ENCODE peak calls at places on chromosome 20, in six cellular contexts. O, N, P, Y, B and A are unnamed samples.

GRCh38 chr20:8876381-8876780 is 192.5 kb upstream of the PLCB4 start:
- DNase-seq in O (no peak), N (no peak), P (no peak), Y (no peak), B (no peak), A (no peak)

GRCh38 chr20:48195121-48195870 is 410.0 kb upstream of the SULF2 start:
- DNase-seq in O (no peak), N (no peak), P (no peak), Y (no peak), B (no peak), A (no peak)

GRCh38 chr20:51129201-51129671 is 106.3 kb upstream of the KCNG1 start:
- DNase-seq in O (no peak), N (no peak), P (no peak), Y (no peak), B (no peak), A (no peak)

GRCh38 chr20:18742841-18743240 is 70.7 kb upstream of the SCP2D1 start:
- DNase-seq in O (no peak), N (no peak), P (no peak), Y (no peak), B (no peak), A (no peak)

GRCh38 chr20:24834310-24834709 is 114.8 kb upstream of the CST7 start:
- DNase-seq in O (no peak), N (no peak), P (no peak), Y (no peak), B (no peak), A (no peak)

GRCh38 chr20:53918949-53919361 is 151.4 kb downstream of the BCAS1 start:
- DNase-seq in O (no peak), N (no peak), P (no peak), Y (no peak), B (peak), A (no peak)

GRCh38 chr20:23143986-23144695 is 58.0 kb upstream of the CD93 start:
- DNase-seq in O (no peak), N (no peak), P (no peak), Y (peak), B (no peak), A (no peak)

GRCh38 chr20:9200196-9200595 is 131.3 kb downstream of the PLCB4 start:
- DNase-seq in O (no peak), N (no peak), P (peak), Y (no peak), B (no peak), A (no peak)

GRCh38 chr20:32382102-32382950 is 24.2 kb downstream of the ASXL1 start:
- DNase-seq in O (no peak), N (no peak), P (no peak), Y (no peak), B (no peak), A (no peak)

GRCh38 chr20:25079171-25079570 is 2.8 kb downstream of the VSX1 start:
- DNase-seq in O (no peak), N (no peak), P (no peak), Y (peak), B (no peak), A (no peak)

GRCh38 chr20:58584051-58584824 is 66.8 kb upstream of the STX16 start:
- DNase-seq in O (no peak), N (no peak), P (no peak), Y (no peak), B (no peak), A (no peak)

GRCh38 chr20:45969712-45970634 is 2.0 kb downstream of the ZNF335 start:
- DNase-seq in O (no peak), N (no peak), P (peak), Y (no peak), B (no peak), A (peak)

GRCh38 chr20:19888269-19888669 is 128.9 kb upstream of the NAA20 start:
- DNase-seq in O (no peak), N (no peak), P (no peak), Y (no peak), B (no peak), A (no peak)

GRCh38 chr20:8116067-8116811 is 15.8 kb upstream of the PLCB1 start:
- DNase-seq in O (no peak), N (no peak), P (peak), Y (no peak), B (no peak), A (no peak)

GRCh38 chr20:57648878-57649616 is 28.8 kb upstream of the ZBP1 start:
- DNase-seq in O (no peak), N (no peak), P (no peak), Y (peak), B (no peak), A (peak)

GRCh38 chr20:4195499-4195898 is 180.1 kb upstream of the RNF24 start:
- DNase-seq in O (no peak), N (no peak), P (no peak), Y (no peak), B (peak), A (no peak)

GRCh38 chr20:51272392-51272791 is 249.5 kb upstream of the KCNG1 start:
- DNase-seq in O (peak), N (no peak), P (peak), Y (no peak), B (no peak), A (no peak)

GRCh38 chr20:48384147-48384818 is 443.5 kb downstream of the PREX1 start:
- DNase-seq in O (no peak), N (no peak), P (no peak), Y (no peak), B (no peak), A (peak)

GRCh38 chr20:25238319-25239037 is 9.4 kb upstream of the PYGB start:
- DNase-seq in O (no peak), N (no peak), P (peak), Y (no peak), B (no peak), A (no peak)

GRCh38 chr20:11301699-11302098 is 616.0 kb upstream of the BTBD3 start:
- DNase-seq in O (no peak), N (no peak), P (no peak), Y (no peak), B (no peak), A (no peak)

GRCh38 chr20:56628873-56629463 is at the start of gene TFAP2C:
- DNase-seq in O (no peak), N (no peak), P (peak), Y (no peak), B (peak), A (peak)

GRCh38 chr20:57843941-57844625 is 134.3 kb upstream of the PMEPA1 start:
- DNase-seq in O (no peak), N (no peak), P (no peak), Y (no peak), B (no peak), A (no peak)

GRCh38 chr20:32144898-32145662 is 35.6 kb downstream of the TM9SF4 start:
- DNase-seq in O (no peak), N (no peak), P (no peak), Y (no peak), B (no peak), A (no peak)

GRCh38 chr20:38241201-38241600 is 19.3 kb downstream of the KIAA1755 start:
- DNase-seq in O (no peak), N (no peak), P (no peak), Y (no peak), B (no peak), A (no peak)

GRCh38 chr20:38239406-38239805 is 21.1 kb downstream of the KIAA1755 start:
- DNase-seq in O (no peak), N (no peak), P (no peak), Y (no peak), B (no peak), A (no peak)

GRCh38 chr20:38245753-38246152 is 14.8 kb downstream of the KIAA1755 start:
- DNase-seq in O (no peak), N (no peak), P (no peak), Y (no peak), B (no peak), A (no peak)

GRCh38 chr20:38243617-38244016 is 16.9 kb downstream of the KIAA1755 start:
- DNase-seq in O (no peak), N (no peak), P (no peak), Y (no peak), B (no peak), A (no peak)

DNA sequence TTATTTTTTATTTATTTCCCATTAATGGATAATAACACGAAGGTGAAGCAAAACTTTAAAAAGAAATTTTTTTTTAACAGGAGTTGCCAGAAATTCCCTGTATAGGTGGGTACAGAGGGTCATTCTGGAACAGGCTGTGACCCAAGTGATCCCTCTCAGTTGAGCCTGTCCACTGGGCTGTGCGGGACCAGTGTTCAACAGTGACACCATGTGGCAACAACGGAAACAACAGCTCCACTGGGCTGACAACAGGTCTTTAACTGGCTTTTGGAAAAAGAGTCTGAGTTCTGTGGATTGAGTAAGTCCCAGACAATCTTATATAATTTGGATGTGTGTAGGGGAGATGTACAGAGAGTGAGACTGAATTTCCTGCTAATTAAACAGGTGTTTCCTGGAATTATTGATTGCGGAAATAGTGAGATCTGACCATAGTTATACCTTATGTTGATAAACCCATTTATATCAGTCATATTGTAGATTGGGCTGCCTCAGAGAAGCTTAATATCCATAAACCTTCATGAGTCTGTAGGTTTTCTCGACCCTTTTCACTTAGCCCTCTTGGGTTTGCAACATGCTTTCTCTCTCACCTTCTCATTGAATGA is 17.6 kb downstream of the KIAA1755 start:
- DNase-seq in O (no peak), N (no peak), P (no peak), Y (no peak), B (no peak), A (peak)
- TF ChIP-seq CTCF in O (peak), N (peak), P (peak), Y (no peak), B (peak), A (peak)

GRCh38 chr20:60080401-60080800 is 122.2 kb downstream of the CDH26 start:
- DNase-seq in O (no peak), N (no peak), P (no peak), Y (no peak), B (no peak), A (no peak)
- TF ChIP-seq CTCF in O (no peak), N (no peak), P (no peak), Y (no peak), B (no peak), A (no peak)

GRCh38 chr20:42650345-42650744 is 539.4 kb downstream of the PTPRT start:
- DNase-seq in O (no peak), N (no peak), P (no peak), Y (no peak), B (no peak), A (no peak)

GRCh38 chr20:42641886-42642285 is 547.8 kb downstream of the PTPRT start:
- DNase-seq in O (no peak), N (no peak), P (no peak), Y (no peak), B (no peak), A (no peak)

GRCh38 chr20:42649716-42650115 is 540.0 kb downstream of the PTPRT start:
- DNase-seq in O (no peak), N (no peak), P (no peak), Y (no peak), B (no peak), A (no peak)

GRCh38 chr20:42646250-42646649 is 543.5 kb downstream of the PTPRT start:
- DNase-seq in O (no peak), N (no peak), P (no peak), Y (no peak), B (no peak), A (no peak)
- TF ChIP-seq CTCF in O (no peak), N (no peak), P (no peak), Y (no peak), B (no peak), A (no peak)

GRCh38 chr20:49656304-49656703 is 57.4 kb downstream of the B4GALT5 start:
- DNase-seq in O (no peak), N (no peak), P (peak), Y (no peak), B (no peak), A (no peak)
- TF ChIP-seq CTCF in O (no peak), N (no peak), P (no peak), Y (no peak), B (no peak), A (no peak)

GRCh38 chr20:3100480-3100879 is 16.0 kb upstream of the AVP start:
- DNase-seq in O (no peak), N (no peak), P (no peak), Y (no peak), B (no peak), A (no peak)
- TF ChIP-seq CTCF in O (no peak), N (no peak), P (no peak), Y (no peak), B (no peak), A (no peak)